ENCODE peak calls at places on chromosomes 16 and 17, in eight cellular contexts. Y, H, D, F, B, L, I and N are unnamed samples.

GRCh38 chr17:39955726-39956225 is 7.0 kb upstream of the GSDMA start:
- DNase-seq in Y (no peak), H (no peak), I (no peak), D (no peak), B (no peak), L (no peak), F (no peak), N (no peak)

GRCh38 chr17:65013613-65014391 is 42.7 kb downstream of the GNA13 start:
- DNase-seq in F (no peak), H (peak; percentile 94), B (no peak), I (no peak), L (no peak), D (peak; percentile 84), Y (peak; percentile 89), N (no peak)

GRCh38 chr17:37493249-37494027 is 3.7 kb downstream of the DUSP14 start:
- DNase-seq in B (no peak), H (peak; percentile 94), I (no peak), F (no peak), Y (peak; percentile 56), L (no peak), D (peak; percentile 98), N (no peak)

GRCh38 chr17:19727466-19728113 is 11.2 kb upstream of the SLC47A2 start:
- DNase-seq in H (peak; percentile 89), Y (peak; percentile 92), B (no peak), L (no peak), D (peak; percentile 80), I (no peak), F (no peak), N (peak; percentile 83)

GRCh38 chr17:59367657-59368045 is 36.2 kb downstream of the YPEL2 start:
- DNase-seq in Y (no peak), B (no peak), D (peak; percentile 28), L (no peak), F (no peak), I (no peak), H (peak; percentile 39), N (no peak)

GRCh38 chr16:84810518-84811273 is 9.1 kb upstream of the CRISPLD2 start:
- DNase-seq in F (no peak), B (no peak), H (peak; percentile 81), Y (peak; percentile 94), L (no peak), D (peak; percentile 61), I (no peak), N (no peak)

GRCh38 chr16:69709456-69710084 is 16.8 kb downstream of the NQO1 start:
- DNase-seq in F (peak; percentile 86), Y (peak; percentile 81), B (peak; percentile 81), I (no peak), D (peak; percentile 60), L (peak; percentile 77), H (peak; percentile 81), N (no peak)

GRCh38 chr17:14298221-14298994 is 2.5 kb upstream of the HS3ST3B1 start:
- DNase-seq in L (peak; percentile 72), H (peak; percentile 52), F (no peak), Y (peak; percentile 37), I (no peak), D (no peak), B (peak; percentile 17), N (no peak)

GRCh38 chr17:27782791-27783206 is 17.5 kb downstream of the NOS2 start:
- DNase-seq in L (no peak), D (no peak), Y (no peak), H (no peak), B (peak; percentile 17), F (no peak), I (peak; percentile 36), N (no peak)

GRCh38 chr16:76265434-76266045 is 11.7 kb upstream of the CNTNAP4 start:
- DNase-seq in Y (peak; percentile 46), I (no peak), L (peak; percentile 67), F (peak; percentile 83), B (peak; percentile 58), H (peak; percentile 1), D (peak; percentile 26), N (no peak)

GRCh38 chr16:46826618-46827017 is 4.4 kb downstream of the C16orf87 start:
- DNase-seq in F (no peak), B (peak; percentile 25), I (no peak), L (no peak), D (no peak), H (peak; percentile 9), Y (no peak), N (no peak)

GRCh38 chr16:68901910-68902309 is 58.6 kb downstream of the TANGO6 start:
- DNase-seq in Y (peak; percentile 41), D (no peak), F (no peak), B (peak; percentile 46), I (no peak), H (peak; percentile 77), L (no peak), N (no peak)

GRCh38 chr17:81260171-81260570 is 21.1 kb downstream of the NDUFAF8 start:
- DNase-seq in Y (no peak), H (no peak), D (no peak), F (no peak), B (no peak), L (no peak), I (no peak), N (no peak)

GRCh38 chr17:81150379-81151038 is 14.8 kb upstream of the PVALEF start:
- DNase-seq in F (no peak), D (no peak), L (no peak), I (peak; percentile 47), B (no peak), H (peak; percentile 42), Y (peak; percentile 7), N (peak; percentile 62)

DNA sequence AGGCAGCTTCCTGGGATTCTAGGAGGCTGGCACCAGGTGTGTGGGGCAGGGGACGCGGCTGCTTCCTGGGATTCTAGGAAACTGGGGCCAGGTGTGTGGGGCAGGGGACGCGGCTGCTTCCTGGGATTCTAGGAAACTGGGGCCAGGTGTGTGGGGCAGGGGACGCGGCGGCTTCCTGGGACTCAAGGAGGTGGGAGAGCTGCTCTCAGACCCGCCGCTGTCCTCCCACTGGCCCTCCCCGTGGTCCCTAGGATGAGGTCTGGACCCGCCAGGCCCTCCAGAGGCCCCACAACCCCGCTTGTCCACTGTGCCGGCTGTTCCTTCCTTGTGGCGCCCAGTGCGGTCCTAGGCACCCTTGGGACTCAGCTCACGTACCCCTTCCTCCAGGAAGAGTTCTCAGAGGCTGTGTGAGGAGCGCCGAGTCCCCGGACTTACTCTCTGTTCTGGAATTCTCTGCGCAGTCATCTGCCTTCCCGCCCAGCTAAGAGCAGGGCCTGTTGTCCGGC is 565 bp downstream of the DPEP1 start:
- DNase-seq in L (no peak), Y (no peak), D (no peak), I (no peak), H (no peak), F (no peak), B (no peak), N (no peak)
- H3K4me1 ChIP-seq in L (peaks cover 9% of the 10 kb centered on the region), Y (no peaks in the 10 kb centered on the region), D (no peaks in the 10 kb centered on the region), I (no peaks in the 10 kb centered on the region), H (no peaks in the 10 kb centered on the region), F (no peaks in the 10 kb centered on the region), B (peaks cover 19% of the 10 kb centered on the region), N (no peaks in the 10 kb centered on the region)

DNA sequence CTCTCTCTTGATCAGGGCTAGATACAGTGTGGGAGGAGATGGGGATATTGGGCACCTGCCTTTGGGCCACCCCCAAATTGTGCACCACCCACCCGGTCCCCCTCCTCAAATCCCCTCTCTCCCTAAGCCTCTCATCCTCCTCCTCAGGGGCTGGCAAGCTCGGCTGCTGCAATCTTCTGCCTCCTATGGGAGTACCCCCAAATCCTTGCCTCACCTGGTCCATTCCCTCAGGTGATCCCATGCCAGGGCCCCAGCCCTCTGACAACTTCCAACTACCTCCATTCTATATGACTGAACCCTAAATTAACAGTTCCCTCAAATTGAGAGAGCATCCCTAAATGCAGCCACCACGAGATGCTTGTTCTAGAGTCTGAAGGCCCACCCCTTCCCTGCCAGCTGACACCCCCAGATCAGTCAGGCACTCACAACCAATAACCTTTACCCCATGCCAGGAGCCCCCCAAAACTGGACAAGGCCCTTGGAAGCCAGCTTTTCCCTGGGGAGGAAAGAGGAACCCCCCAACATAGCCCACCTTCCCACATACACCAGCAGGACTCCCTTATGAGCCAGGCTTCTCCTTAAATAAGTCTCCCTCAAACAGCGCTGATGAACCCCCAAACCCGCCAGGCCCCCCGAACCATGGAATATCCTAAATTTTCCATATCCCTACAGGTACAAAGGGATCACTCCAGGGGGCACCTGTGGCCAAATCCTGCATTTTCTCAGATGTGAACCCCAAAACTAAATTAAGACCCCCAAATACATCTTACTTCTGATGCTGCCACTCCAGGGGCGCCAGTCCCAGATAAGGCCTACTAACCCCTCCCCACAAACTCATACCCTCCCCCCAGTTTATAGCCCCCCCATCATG is 3.2 kb downstream of the DLG4 start:
- DNase-seq in H (peak; percentile 28), I (no peak), B (peak; percentile 15), D (no peak), F (peak; percentile 62), L (no peak), Y (no peak), N (no peak)
- H3K4me3 ChIP-seq in H (peak overlapping the region; percentile 87), I (peak overlapping the region; percentile 36), B (peak overlapping the region; percentile 73), D (no peak overlapping the region), F (peak overlapping the region; percentile 91), L (peak overlapping the region; percentile 59), Y (peak overlapping the region; percentile 61), N (peak overlapping the region; percentile 60)

GRCh38 chr16:35452471-35452870 is 1993.1 kb downstream of the TP53TG3F start:
- DNase-seq in H (no peak), B (no peak), I (no peak), Y (no peak), F (no peak), D (no peak), L (no peak), N (no peak)
- H3K9me3 ChIP-seq in H (no peaks in the 10 kb centered on the region), B (peaks cover 67% of the 10 kb centered on the region), I (peaks cover 5% of the 10 kb centered on the region), Y (no peaks in the 10 kb centered on the region), F (peaks cover 40% of the 10 kb centered on the region), D (peaks cover 73% of the 10 kb centered on the region), L (peaks cover 8% of the 10 kb centered on the region), N (peaks cover 13% of the 10 kb centered on the region)

GRCh38 chr17:29145289-29146058 is 34.7 kb downstream of the MYO18A start:
- DNase-seq in L (peak; percentile 77), Y (peak; percentile 88), B (peak; percentile 83), H (peak; percentile 88), D (peak; percentile 57), I (peak; percentile 56), F (peak; percentile 89), N (peak; percentile 89)

GRCh38 chr17:29148257-29148789 is 31.9 kb downstream of the MYO18A start:
- DNase-seq in D (no peak), I (no peak), Y (no peak), F (no peak), H (no peak), B (no peak), L (peak; percentile 33), N (no peak)

GRCh38 chr17:29147682-29148081 is 32.5 kb downstream of the MYO18A start:
- DNase-seq in D (no peak), B (no peak), H (no peak), L (no peak), F (no peak), Y (no peak), I (no peak), N (no peak)

GRCh38 chr17:29148790-29149430 is 31.3 kb downstream of the MYO18A start:
- DNase-seq in H (peak; percentile 94), F (peak; percentile 98), Y (peak; percentile 96), B (peak; percentile 95), I (peak; percentile 96), L (peak; percentile 97), D (peak; percentile 84), N (peak; percentile 95)

DNA sequence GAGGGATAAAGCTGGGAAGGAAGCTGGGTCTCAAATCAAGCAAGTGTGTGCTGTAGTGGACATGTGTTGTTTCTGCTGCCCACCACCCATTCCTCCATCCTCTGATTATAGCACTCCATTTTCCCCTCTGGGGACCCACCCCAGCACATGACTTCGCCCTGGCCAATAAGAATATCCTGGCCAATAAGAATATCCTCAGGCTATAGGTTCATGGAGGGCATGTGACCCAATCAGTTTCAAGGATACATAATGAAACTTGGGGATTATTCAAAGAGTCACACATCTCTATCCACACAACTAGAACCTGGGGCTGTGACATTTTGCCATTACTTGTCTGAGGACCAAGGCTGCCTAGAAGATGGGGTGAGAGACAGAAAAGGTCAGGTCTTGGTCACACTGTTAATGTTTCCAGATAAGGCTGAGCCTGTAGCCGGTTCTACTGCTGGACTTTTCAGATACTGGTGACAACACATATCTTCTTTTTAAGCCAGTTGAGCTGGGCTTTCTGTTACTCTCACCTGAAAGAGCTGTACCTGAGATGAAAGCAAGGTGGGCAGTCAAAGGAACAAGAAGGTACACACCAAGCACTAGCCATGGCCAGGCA is 33.7 kb downstream of the MYO18A start:
- DNase-seq in F (peak; percentile 49), D (no peak), H (no peak), B (no peak), I (no peak), L (no peak), Y (no peak), N (no peak)
- H3K4me1 ChIP-seq in F (peaks cover 46% of the 10 kb centered on the region), D (peaks cover 70% of the 10 kb centered on the region), H (peaks cover 15% of the 10 kb centered on the region), B (peaks cover 16% of the 10 kb centered on the region), I (peaks cover 66% of the 10 kb centered on the region), L (peaks cover 21% of the 10 kb centered on the region), Y (peaks cover 57% of the 10 kb centered on the region), N (no peaks in the 10 kb centered on the region)